ENCODE peak calls at places on chromosomes 11 and 22, in seven cellular contexts. S is pancreas, E is BJ, P is osteocyte, D is foreskin keratinocyte, C is A549, O is fibroblast of lung. M is an unnamed sample.

GRCh38 chr22:46460835-46461234 is 76.6 kb downstream of the CELSR1 start:
- DNase-seq in S (no peak), E (no peak), P (no peak), D (no peak), C (no peak), O (no peak), M (no peak)

GRCh38 chr22:38284042-38284402 is 11.2 kb upstream of the TMEM184B start:
- DNase-seq in S (no peak), E (peak; percentile 94), P (no peak), D (no peak), C (no peak), O (peak; percentile 95), M (no peak)

GRCh38 chr11:94424011-94424410 is 22.8 kb upstream of the GPR83 start:
- DNase-seq in S (no peak), E (no peak), P (no peak), D (no peak), C (no peak), O (no peak), M (no peak)

GRCh38 chr11:100929377-100929776 is 200.2 kb downstream of the PGR start:
- DNase-seq in S (no peak), E (no peak), P (no peak), D (peak; percentile 65), C (no peak), O (peak; percentile 91), M (no peak)

GRCh38 chr11:128291043-128291442 is 296.3 kb downstream of the ETS1 start:
- DNase-seq in S (no peak), E (no peak), P (no peak), D (no peak), C (no peak), O (no peak), M (no peak)

GRCh38 chr22:44389926-44390925 is 77.5 kb upstream of the SHISAL1 start:
- DNase-seq in S (no peak), E (no peak), P (no peak), D (no peak), C (no peak), O (no peak), M (peak; percentile 37)

GRCh38 chr22:30291334-30291892 is 2.1 kb upstream of the CASTOR1 start:
- DNase-seq in S (no peak), E (no peak), P (no peak), D (no peak), C (no peak), O (no peak), M (no peak)

GRCh38 chr11:79980916-79981315 is 540.1 kb upstream of the TENM4 start:
- DNase-seq in S (no peak), E (no peak), P (no peak), D (no peak), C (no peak), O (no peak), M (no peak)

GRCh38 chr11:131916633-131917032 is 546.2 kb downstream of the NTM start:
- DNase-seq in S (no peak), E (no peak), P (no peak), D (no peak), C (no peak), O (no peak), M (no peak)

GRCh38 chr11:131912127-131912526 is 541.7 kb downstream of the NTM start:
- DNase-seq in S (no peak), E (no peak), P (no peak), D (peak; percentile 42), C (no peak), O (no peak), M (no peak)

GRCh38 chr11:131910491-131911387 is 540.3 kb downstream of the NTM start:
- DNase-seq in S (no peak), E (no peak), P (no peak), D (peak; percentile 65), C (no peak), O (peak; percentile 55), M (no peak)

GRCh38 chr11:131914299-131914902 is 544.0 kb downstream of the NTM start:
- DNase-seq in S (no peak), E (no peak), P (no peak), D (no peak), C (no peak), O (no peak), M (no peak)

DNA sequence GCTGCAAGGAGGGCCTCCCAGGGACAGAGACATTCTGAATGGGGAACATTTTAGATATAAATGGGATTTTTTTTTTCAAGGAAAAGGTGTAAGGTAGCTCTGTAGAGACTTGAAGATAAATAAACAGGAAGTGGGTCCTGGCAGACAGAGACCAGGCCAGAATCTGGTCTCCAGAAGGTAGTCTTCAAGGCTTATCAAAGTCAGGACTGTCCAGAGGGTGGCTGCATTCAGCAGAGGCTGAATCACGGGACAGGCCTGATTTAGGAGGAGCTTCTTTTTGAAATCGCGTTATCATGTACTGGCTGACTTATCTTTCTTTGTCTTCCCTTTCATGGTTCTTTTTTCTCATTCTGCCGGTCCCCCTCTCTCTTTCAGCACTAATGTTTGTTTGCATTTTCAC is 542.9 kb downstream of the NTM start:
- DNase-seq in S (no peak), E (no peak), P (no peak), D (no peak), C (no peak), O (peak; percentile 47), M (no peak)
- TF ChIP-seq CTCF in S (no peak), E (no peak), P (no peak), D (no peak), C (no peak), O (no peak), M (no peak)

GRCh38 chr11:112784323-112785073 is 176.7 kb upstream of the NCAM1 start:
- DNase-seq in S (peak; percentile 17), E (no peak), P (no peak), D (no peak), C (no peak), O (peak; percentile 95), M (no peak)
- TF ChIP-seq CTCF in S (no peak), E (no peak), P (no peak), D (no peak), C (no peak), O (no peak), M (no peak)

DNA sequence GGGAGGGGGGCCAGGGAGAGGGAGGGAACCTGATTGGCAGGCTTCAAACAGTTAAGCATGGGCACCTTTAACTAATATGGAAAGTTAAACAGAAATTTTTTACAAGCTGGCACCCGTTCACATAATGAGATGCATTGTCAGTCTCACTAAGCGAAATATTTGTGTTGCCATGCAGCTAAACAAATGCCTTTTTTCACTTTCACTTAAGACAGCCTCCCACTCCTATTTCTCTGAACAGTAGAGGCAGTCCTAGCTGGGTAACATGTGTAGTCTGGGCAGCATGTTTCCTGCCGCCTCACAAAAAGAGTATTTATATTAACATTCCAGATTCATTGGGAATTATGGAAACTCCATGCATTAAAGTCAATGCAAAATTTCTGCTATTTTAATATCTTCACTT is 62.4 kb upstream of the SOX6 start:
- DNase-seq in S (no peak), E (no peak), P (no peak), D (peak; percentile 24), C (no peak), O (no peak), M (no peak)
- TF ChIP-seq CTCF in S (no peak), E (no peak), P (no peak), D (no peak), C (no peak), O (no peak), M (no peak)

DNA sequence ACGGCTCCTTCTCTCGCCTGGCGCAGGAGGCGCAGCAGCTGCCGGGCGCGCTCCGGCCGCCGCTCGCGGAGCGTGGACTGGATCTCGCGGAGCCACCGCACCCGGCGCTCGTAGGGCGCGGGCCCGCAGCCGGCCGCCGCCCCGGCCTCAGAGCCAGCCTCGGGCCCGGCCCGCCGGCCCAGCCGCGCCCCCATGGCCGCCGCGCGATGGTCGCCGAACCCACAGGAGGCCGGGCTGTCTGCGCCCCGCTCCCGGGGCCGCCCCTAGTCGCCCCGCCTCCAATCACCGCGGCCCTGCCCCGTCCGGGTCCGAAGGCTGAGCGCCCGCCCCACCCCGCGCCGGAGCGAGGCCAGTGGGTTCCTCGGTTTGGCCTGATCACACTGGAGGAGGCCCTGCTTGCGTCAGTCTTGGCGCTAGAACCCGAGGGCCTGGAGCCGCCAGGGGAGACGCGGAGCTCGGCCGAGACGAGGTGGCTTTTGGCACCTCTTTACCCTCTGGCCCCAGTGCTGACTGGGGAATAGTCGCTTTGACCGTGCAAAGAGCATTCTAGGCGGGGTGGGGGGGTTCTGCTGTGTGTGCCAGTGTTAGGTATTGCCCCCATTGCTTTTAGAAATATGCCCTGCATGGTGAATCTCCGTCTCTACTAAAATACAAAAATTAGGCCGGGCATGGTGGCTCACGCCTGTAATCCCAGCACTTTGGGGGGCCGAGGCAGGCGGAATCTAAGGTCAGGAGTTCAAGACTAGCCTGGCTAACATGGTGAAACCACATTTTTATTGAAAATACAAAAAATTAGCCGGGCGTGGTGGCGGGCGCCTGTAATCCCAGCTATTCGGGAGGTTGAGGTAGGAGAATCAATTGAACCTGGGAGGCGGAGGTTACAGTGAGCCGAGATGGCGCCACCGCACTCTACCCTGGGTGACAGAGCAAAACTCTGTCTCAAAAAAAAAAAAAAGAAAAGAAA is at the start of gene LRRC75B:
- DNase-seq in S (peak; percentile 81), E (peak; percentile 19), P (peak; percentile 90), D (peak; percentile 44), C (peak; percentile 80), O (peak; percentile 84), M (peak; percentile 71)
- TF ChIP-seq CTCF in S (no peak), E (no peak), P (no peak), D (no peak), C (no peak), O (no peak), M (no peak)

GRCh38 chr11:6667733-6668374 is 12.2 kb upstream of the DCHS1 start:
- DNase-seq in S (no peak), E (no peak), P (no peak), D (peak; percentile 17), C (no peak), O (no peak), M (peak; percentile 48)
- TF ChIP-seq CTCF in S (no peak), E (peak; percentile 57), P (peak; percentile 59), D (peak; percentile 59), C (peak; percentile 21), O (peak; percentile 60), M (peak; percentile 74)

GRCh38 chr22:27146871-27147591 is 489.6 kb downstream of the MIAT start:
- DNase-seq in S (no peak), E (no peak), P (no peak), D (no peak), C (no peak), O (no peak), M (no peak)

GRCh38 chr22:27139935-27140493 is 482.6 kb downstream of the MIAT start:
- DNase-seq in S (no peak), E (peak; percentile 68), P (no peak), D (peak; percentile 64), C (peak; percentile 45), O (peak; percentile 90), M (no peak)

GRCh38 chr22:27148886-27149470 is 491.6 kb downstream of the MIAT start:
- DNase-seq in S (no peak), E (no peak), P (no peak), D (no peak), C (no peak), O (no peak), M (no peak)

GRCh38 chr22:27148025-27148424 is 490.6 kb downstream of the MIAT start:
- DNase-seq in S (no peak), E (no peak), P (no peak), D (no peak), C (no peak), O (no peak), M (no peak)

GRCh38 chr22:27144345-27144744 is 487.0 kb downstream of the MIAT start:
- DNase-seq in S (no peak), E (no peak), P (no peak), D (no peak), C (no peak), O (no peak), M (no peak)
- TF ChIP-seq CTCF in S (no peak), E (peak; percentile 17), P (no peak), D (no peak), C (no peak), O (no peak), M (no peak)

GRCh38 chr11:46127150-46127638 is 5.9 kb upstream of the PHF21A start:
- DNase-seq in S (no peak), E (no peak), P (no peak), D (peak; percentile 79), C (peak; percentile 97), O (peak; percentile 40), M (peak; percentile 85)
- TF ChIP-seq CTCF in S (no peak), E (peak; percentile 61), P (peak; percentile 37), D (peak; percentile 85), C (peak; percentile 65), O (peak; percentile 66), M (peak; percentile 72)

M was measured in CD14-positive monocyte.